ENCODE peak calls at places on chromosome 7, in six cellular contexts. V is tibial nerve; J is esophagus squamous epithelium; M is H54; K is endothelial cell; F is stimulated activated CD4-positive, alpha-beta T cell treated with anti-CD3 and anti-CD28 coated beads, Interleukin-1b, Interleukin-23, amount 100 ng/mL, for 1 hour. P is an unnamed sample.
A peak's percentile ranks its signal among the peaks of the same experiment; 100 is the strongest.

GRCh38 chr7:71752171-71752935 is 620.4 kb downstream of the GALNT17 start:
- DNase-seq in M (peak; percentile 20), V (no peak), F (no peak), K (peak; percentile 80), J (no peak), P (peak; percentile 4)

GRCh38 chr7:37438879-37439278 is 9.8 kb downstream of the ELMO1 start:
- DNase-seq in K (no peak), F (no peak), M (no peak), V (no peak), J (no peak), P (no peak)

GRCh38 chr7:925601-926000 is 28.9 kb downstream of the ADAP1 start:
- DNase-seq in V (peak; percentile 22), J (no peak), K (no peak), F (no peak), M (no peak), P (no peak)

GRCh38 chr7:66296001-66296521 is 90.9 kb downstream of the TPST1 start:
- DNase-seq in M (no peak), K (no peak), V (no peak), J (no peak), F (no peak), P (no peak)

GRCh38 chr7:70734436-70734835 is 397.5 kb upstream of the GALNT17 start:
- DNase-seq in V (no peak), J (no peak), F (no peak), M (no peak), K (no peak), P (no peak)

GRCh38 chr7:127705461-127705959 is 53.5 kb downstream of the SND1 start:
- DNase-seq in V (no peak), M (no peak), F (no peak), J (no peak), K (no peak), P (no peak)

GRCh38 chr7:141992154-141992553 is 3.5 kb upstream of the MGAM start:
- DNase-seq in K (no peak), J (no peak), M (no peak), F (no peak), V (no peak), P (no peak)

GRCh38 chr7:867001-867405 is 9.4 kb upstream of the GET4 start:
- DNase-seq in V (peak; percentile 59), M (peak; percentile 68), F (no peak), K (no peak), J (no peak), P (no peak)

GRCh38 chr7:191105-192034 is 1.0 kb upstream of the FAM20C start:
- DNase-seq in K (no peak), M (peak; percentile 99), F (no peak), V (no peak), J (no peak), P (no peak)

GRCh38 chr7:154965014-154965413 is 37.9 kb downstream of the PAXIP1 start:
- DNase-seq in K (no peak), M (no peak), J (no peak), F (no peak), V (no peak), P (no peak)

GRCh38 chr7:133502498-133502897 is 249.6 kb downstream of the EXOC4 start:
- DNase-seq in M (no peak), F (no peak), J (no peak), K (no peak), V (no peak), P (no peak)

GRCh38 chr7:101428093-101428866 is 65.6 kb downstream of the COL26A1 start:
- DNase-seq in M (no peak), F (no peak), V (no peak), J (no peak), K (no peak), P (no peak)

GRCh38 chr7:135098391-135098790 is 49.5 kb upstream of the TMEM140 start:
- DNase-seq in V (no peak), J (no peak), M (no peak), F (no peak), K (no peak), P (peak; percentile 23)

GRCh38 chr7:124208173-124208572 is 175.3 kb upstream of the TMEM229A start:
- DNase-seq in V (no peak), M (no peak), J (no peak), K (no peak), F (no peak), P (no peak)

GRCh38 chr7:39073432-39073831 is 95.7 kb downstream of the POU6F2 start:
- DNase-seq in V (no peak), F (no peak), J (no peak), K (peak; percentile 30), M (no peak), P (no peak)

GRCh38 chr7:23931633-23932032 is 221.6 kb downstream of the STK31 start:
- DNase-seq in K (no peak), V (no peak), F (no peak), M (no peak), J (no peak), P (no peak)

GRCh38 chr7:151831606-151832005 is 45.3 kb downstream of the PRKAG2 start:
- DNase-seq in J (no peak), M (no peak), V (no peak), F (no peak), K (no peak), P (no peak)

GRCh38 chr7:92425311-92425947 is 21.9 kb upstream of the GATAD1 start:
- DNase-seq in V (no peak), K (no peak), J (no peak), F (no peak), M (no peak), P (no peak)

GRCh38 chr7:68676789-68677535 is 921.3 kb upstream of the AUTS2 start:
- DNase-seq in K (no peak), J (no peak), M (no peak), V (no peak), F (no peak), P (no peak)

GRCh38 chr7:117603627-117604026 is 123.8 kb downstream of the CFTR start:
- DNase-seq in M (no peak), K (no peak), J (no peak), F (no peak), V (no peak), P (no peak)

GRCh38 chr7:96778263-96778662 is 68.6 kb upstream of the SEM1 start:
- DNase-seq in K (no peak), M (no peak), V (no peak), J (no peak), F (no peak), P (peak; percentile 38)

GRCh38 chr7:134174797-134175261 is 47.7 kb downstream of the LRGUK start:
- DNase-seq in V (no peak), J (no peak), F (no peak), M (peak; percentile 57), K (no peak), P (peak; percentile 10)

P was measured in HepG2.